ENCODE peak calls at places on chromosomes 7 and 10, in eight cellular contexts. W, O, D, K, V, M, B and T are unnamed samples.

GRCh38 chr7:44607141-44608068 is 978 bp downstream of the OGDH start:
- DNase-seq in K (no peak), D (no peak), O (no peak), W (no peak), M (no peak), B (no peak), V (no peak), T (no peak)

GRCh38 chr10:132419631-132420468 is 22.9 kb downstream of the PWWP2B start:
- DNase-seq in D (no peak), B (no peak), O (no peak), V (no peak), M (no peak), W (no peak), K (no peak), T (no peak)

GRCh38 chr10:68088744-68089143 is 13.7 kb upstream of the HERC4 start:
- DNase-seq in D (no peak), V (no peak), M (peak; percentile 61), W (no peak), K (no peak), B (no peak), O (no peak), T (no peak)

GRCh38 chr10:77905086-77905735 is 21.3 kb downstream of the DLG5 start:
- DNase-seq in B (no peak), O (no peak), K (no peak), M (no peak), W (no peak), V (no peak), D (no peak), T (no peak)

GRCh38 chr10:49817845-49818244 is 55.7 kb upstream of the OGDHL start:
- DNase-seq in B (no peak), O (no peak), K (no peak), M (no peak), V (no peak), D (no peak), W (no peak), T (no peak)

GRCh38 chr10:2925631-2926030 is 141.7 kb upstream of the PFKP start:
- DNase-seq in M (peak; percentile 57), K (peak; percentile 45), W (no peak), O (no peak), V (peak; percentile 38), D (peak; percentile 77), B (peak; percentile 28), T (peak; percentile 33)

GRCh38 chr10:12470719-12471118 is 121.4 kb downstream of the CAMK1D start:
- DNase-seq in O (no peak), M (no peak), K (no peak), D (no peak), V (no peak), W (no peak), B (no peak), T (no peak)

GRCh38 chr7:127477285-127478039 is 85.0 kb upstream of the ZNF800 start:
- DNase-seq in V (no peak), O (no peak), M (no peak), W (no peak), D (no peak), K (no peak), B (no peak), T (peak; percentile 23)

GRCh38 chr7:93160410-93160809 is 12.2 kb upstream of the SAMD9L start:
- DNase-seq in D (no peak), O (no peak), W (no peak), M (no peak), K (no peak), V (no peak), B (no peak), T (no peak)

GRCh38 chr10:68110027-68110426 is 739 bp downstream of the MYPN start:
- DNase-seq in V (no peak), D (no peak), O (no peak), B (no peak), W (no peak), K (no peak), M (no peak), T (no peak)

GRCh38 chr10:48536916-48537890 is 67.7 kb downstream of the ARHGAP22 start:
- DNase-seq in W (no peak), V (no peak), O (no peak), K (no peak), M (no peak), B (peak; percentile 2), D (no peak), T (no peak)

GRCh38 chr7:79461660-79462059 is 8.2 kb upstream of the MAGI2 start:
- DNase-seq in K (peak; percentile 71), M (peak; percentile 63), D (no peak), V (no peak), B (no peak), O (no peak), W (peak; percentile 45), T (peak; percentile 77)

GRCh38 chr7:50674896-50675835 is 107.5 kb downstream of the GRB10 start:
- DNase-seq in V (no peak), W (no peak), B (no peak), K (no peak), D (no peak), O (no peak), M (no peak), T (no peak)

GRCh38 chr10:33344676-33345075 is 10.2 kb upstream of the NRP1 start:
- DNase-seq in V (no peak), K (no peak), O (no peak), W (no peak), D (no peak), B (no peak), M (no peak), T (no peak)

GRCh38 chr7:107967420-107967819 is 35.5 kb downstream of the LAMB1 start:
- DNase-seq in B (no peak), M (no peak), K (no peak), W (no peak), V (no peak), D (no peak), O (no peak), T (no peak)

GRCh38 chr10:75984067-75984466 is 552.6 kb downstream of the LRMDA start:
- DNase-seq in B (no peak), V (no peak), M (no peak), K (no peak), D (no peak), O (no peak), W (no peak), T (no peak)

GRCh38 chr10:84565881-84566280 is 237.5 kb downstream of the CCSER2 start:
- DNase-seq in W (no peak), D (no peak), V (no peak), K (no peak), O (no peak), M (no peak), B (no peak), T (no peak)

GRCh38 chr7:135976312-135977019 is 693 bp downstream of the MTPN start:
- DNase-seq in V (peak; percentile 21), B (peak; percentile 62), W (peak; percentile 27), K (no peak), D (no peak), M (no peak), O (peak; percentile 41), T (peak; percentile 62)

GRCh38 chr7:378041-378420 is 88.1 kb downstream of the FOXL3 start:
- DNase-seq in M (no peak), K (no peak), W (no peak), V (no peak), D (peak; percentile 44), B (no peak), O (no peak), T (no peak)

GRCh38 chr10:103592186-103593021 is 98.9 kb downstream of the NEURL1 start:
- DNase-seq in M (peak; percentile 39), K (peak; percentile 15), D (peak; percentile 80), W (peak; percentile 94), V (peak; percentile 73), O (peak; percentile 42), B (peak; percentile 41), T (peak; percentile 49)

GRCh38 chr7:128041203-128041602 is 10.0 kb upstream of the LRRC4 start:
- DNase-seq in V (peak; percentile 58), B (no peak), M (peak; percentile 80), K (peak; percentile 84), W (no peak), O (no peak), D (no peak), T (peak; percentile 81)

GRCh38 chr10:7301039-7301768 is 109.6 kb downstream of the SFMBT2 start:
- DNase-seq in O (no peak), W (peak; percentile 78), D (no peak), M (peak; percentile 12), B (no peak), V (peak; percentile 66), K (no peak), T (no peak)
- TF ChIP-seq CTCF in O (no peak), W (peak; percentile 33), D (no peak), M (peak; percentile 35), B (no peak), V (peak; percentile 54), K (peak; percentile 11), T (no peak)

GRCh38 chr10:124523301-124523871 is 61.8 kb downstream of the LHPP start:
- DNase-seq in O (no peak), W (no peak), D (no peak), V (no peak), M (peak; percentile 8), B (no peak), K (no peak), T (no peak)
- H3K4me3 ChIP-seq in O (no peak overlapping the region), W (peak overlapping the region; percentile 16), D (no peak overlapping the region), V (no peak overlapping the region), M (no peak overlapping the region), B (no peak overlapping the region), K (no peak overlapping the region), T (no peak overlapping the region)

GRCh38 chr7:1410992-1411391 is 48.3 kb downstream of the MICALL2 start:
- DNase-seq in M (no peak), W (no peak), D (no peak), O (no peak), B (no peak), K (no peak), V (no peak), T (no peak)

GRCh38 chr7:1411414-1411813 is 47.9 kb downstream of the MICALL2 start:
- DNase-seq in K (no peak), M (no peak), B (no peak), V (no peak), W (no peak), D (no peak), O (no peak), T (no peak)

GRCh38 chr7:1413936-1414639 is 45.2 kb downstream of the MICALL2 start:
- DNase-seq in M (no peak), O (no peak), W (no peak), V (no peak), B (no peak), D (no peak), K (no peak), T (no peak)

GRCh38 chr7:1415389-1415990 is 43.8 kb downstream of the MICALL2 start:
- DNase-seq in W (no peak), M (no peak), V (no peak), D (no peak), O (no peak), K (no peak), B (no peak), T (no peak)

GRCh38 chr7:1412322-1413261 is 46.7 kb downstream of the MICALL2 start:
- DNase-seq in B (peak; percentile 94), D (peak; percentile 97), K (peak; percentile 83), V (peak; percentile 97), O (peak; percentile 81), W (peak; percentile 85), M (peak; percentile 83), T (peak; percentile 82)
- TF ChIP-seq CTCF in B (peak; percentile 44), D (peak; percentile 62), K (peak; percentile 63), V (peak; percentile 80), O (peak; percentile 59), W (peak; percentile 98), M (peak; percentile 36), T (peak; percentile 30)

DNA sequence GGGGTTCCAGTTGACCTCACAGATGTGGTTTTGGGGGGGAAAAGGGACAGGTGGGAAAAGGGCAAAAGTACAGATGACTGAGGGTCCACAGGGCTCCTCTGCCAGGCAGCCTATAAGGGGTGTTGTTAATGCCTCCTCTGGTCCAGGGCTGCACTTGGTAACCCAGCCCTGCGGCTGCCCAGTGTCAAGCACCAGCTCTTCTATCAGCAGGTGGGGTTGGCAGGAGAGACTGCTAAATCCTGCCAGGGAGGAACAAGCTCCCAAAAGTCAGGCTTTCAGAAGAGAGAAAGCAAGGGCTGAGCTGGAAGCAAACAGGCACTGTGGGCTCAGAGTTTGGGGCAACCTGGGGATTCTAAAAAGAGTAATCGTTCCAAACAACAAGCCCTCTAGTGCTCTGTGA is 39.1 kb downstream of the LRRC20 start:
- DNase-seq in W (no peak), M (no peak), O (no peak), V (no peak), K (no peak), B (no peak), D (no peak), T (no peak)
- H3K4me3 ChIP-seq in W (no peak overlapping the region), M (no peak overlapping the region), O (no peak overlapping the region), V (no peak overlapping the region), K (no peak overlapping the region), B (no peak overlapping the region), D (no peak overlapping the region), T (no peak overlapping the region)